ENCODE peak calls at places on chromosomes 6 and 20, in four cellular contexts. G, O, L and F are unnamed samples.

GRCh38 chr6:33882154-33882553 is 78.4 kb upstream of the MLN start:
- DNase-seq in G (no peak), O (no peak), L (no peak), F (no peak)

GRCh38 chr20:51492167-51493092 is 50.1 kb downstream of the NFATC2 start:
- DNase-seq in O (peak; percentile 85), G (no peak), L (peak; percentile 52), F (no peak)

GRCh38 chr20:10427060-10427692 is 6.8 kb downstream of the MKKS start:
- DNase-seq in O (no peak), L (peak; percentile 41), G (peak; percentile 28), F (no peak)

GRCh38 chr6:43081043-43081442 is 4.9 kb downstream of the PTK7 start:
- DNase-seq in O (no peak), L (no peak), G (no peak), F (no peak)

GRCh38 chr6:159720708-159721107 is 6.6 kb upstream of the WTAP start:
- DNase-seq in O (no peak), G (no peak), L (peak; percentile 11), F (no peak)

GRCh38 chr6:94323853-94324252 is 904.5 kb upstream of the EPHA7 start:
- DNase-seq in L (no peak), O (no peak), G (no peak), F (no peak)

GRCh38 chr20:35398660-35399144 is 13.1 kb downstream of the UQCC1 start:
- DNase-seq in G (no peak), L (no peak), O (no peak), F (no peak)

GRCh38 chr6:102950967-102951366 is 1557.5 kb downstream of the GRIK2 start:
- DNase-seq in L (no peak), O (no peak), G (no peak), F (no peak)

GRCh38 chr6:65680232-65680631 is 26.8 kb downstream of the EYS start:
- DNase-seq in G (no peak), O (no peak), L (no peak), F (no peak)

GRCh38 chr6:45432944-45433343 is 55.2 kb upstream of the SUPT3H start:
- DNase-seq in O (no peak), G (no peak), L (no peak), F (no peak)

GRCh38 chr6:128538763-128539162 is 18.4 kb upstream of the PTPRK start:
- DNase-seq in O (no peak), L (no peak), G (no peak), F (no peak)

GRCh38 chr6:111427341-111428116 is 55.5 kb downstream of the REV3L start:
- DNase-seq in L (no peak), O (no peak), G (no peak), F (no peak)

GRCh38 chr6:44775121-44775520 is 387.6 kb downstream of the CDC5L start:
- DNase-seq in L (no peak), O (no peak), G (no peak), F (no peak)

GRCh38 chr6:117346142-117346930 is 79.4 kb downstream of the ROS1 start:
- DNase-seq in O (no peak), G (no peak), L (no peak), F (no peak)

GRCh38 chr6:161583561-161583960 is 309.7 kb upstream of the AGPAT4 start:
- DNase-seq in G (no peak), L (no peak), O (no peak), F (no peak)

GRCh38 chr6:106223300-106223930 is 102.1 kb downstream of the ATG5 start:
- DNase-seq in G (peak; percentile 45), L (peak; percentile 57), O (no peak), F (no peak)

GRCh38 chr20:43571310-43571709 is 12.5 kb downstream of the SGK2 start:
- DNase-seq in L (no peak), G (no peak), O (no peak), F (no peak)

GRCh38 chr6:110190726-110191125 is 10.5 kb downstream of the CDC40 start:
- DNase-seq in G (no peak), L (no peak), O (no peak), F (no peak)

GRCh38 chr6:24105146-24105545 is 20.9 kb upstream of the NRSN1 start:
- DNase-seq in O (no peak), L (no peak), G (no peak), F (no peak)

GRCh38 chr6:125871365-125871764 is 80.6 kb downstream of the NCOA7 start:
- DNase-seq in L (no peak), G (no peak), O (no peak), F (no peak)

GRCh38 chr6:1952726-1953360 is 292.6 kb downstream of the GMDS start:
- DNase-seq in G (no peak), O (no peak), L (no peak), F (no peak)

GRCh38 chr6:134564705-134565104 is 246.8 kb upstream of the SGK1 start:
- DNase-seq in O (no peak), G (peak; percentile 4), L (no peak), F (no peak)

GRCh38 chr6:170445487-170445886 is 107.6 kb downstream of the PSMB1 start:
- DNase-seq in L (no peak), O (peak; percentile 52), G (no peak), F (no peak)

GRCh38 chr6:35876902-35877301 is 44.0 kb downstream of the SRPK1 start:
- DNase-seq in L (no peak), G (no peak), O (no peak), F (no peak)

GRCh38 chr6:134347916-134348805 is 30.2 kb upstream of the SGK1 start:
- DNase-seq in G (no peak), O (no peak), L (no peak), F (no peak)

GRCh38 chr20:53672484-53673129 is 79.0 kb upstream of the ZNF217 start:
- DNase-seq in O (no peak), L (no peak), G (no peak), F (no peak)

GRCh38 chr6:22785036-22785435 is 215.7 kb downstream of the HDGFL1 start:
- DNase-seq in L (peak; percentile 10), O (no peak), G (peak; percentile 45), F (no peak)

GRCh38 chr20:13507646-13508045 is 131.1 kb downstream of the TASP1 start:
- DNase-seq in O (no peak), L (no peak), G (no peak), F (no peak)

GRCh38 chr20:36773548-36774242 is at the start of gene DSN1:
- DNase-seq in L (peak; percentile 99), O (peak; percentile 100), G (peak; percentile 99), F (peak; percentile 92)

GRCh38 chr20:64119681-64120341 is 12.4 kb upstream of the NPBWR2 start:
- DNase-seq in L (no peak), O (peak; percentile 63), G (no peak), F (no peak)

GRCh38 chr6:3960754-3961361 is 111.7 kb downstream of the FAM50B start:
- DNase-seq in L (no peak), G (no peak), O (no peak), F (no peak)

GRCh38 chr6:12420626-12421025 is 130.5 kb downstream of the EDN1 start:
- DNase-seq in O (no peak), L (no peak), G (no peak), F (no peak)

GRCh38 chr6:158322724-158323560 is 10.7 kb downstream of the TULP4 start:
- DNase-seq in G (no peak), O (no peak), L (no peak), F (no peak)

GRCh38 chr6:138844203-138844602 is 48.3 kb downstream of the ECT2L start:
- DNase-seq in O (no peak), G (no peak), L (no peak), F (no peak)

GRCh38 chr20:63381781-63382431 is 20.8 kb upstream of the CHRNA4 start:
- DNase-seq in L (peak; percentile 71), O (no peak), G (peak; percentile 76), F (no peak)

GRCh38 chr6:84872996-84873395 is 108.6 kb upstream of the TBX18 start:
- DNase-seq in O (no peak), L (no peak), G (no peak), F (no peak)

GRCh38 chr20:50712771-50713676 is 18.4 kb upstream of the PARD6B start:
- DNase-seq in O (peak; percentile 23), L (no peak), G (no peak), F (no peak)

GRCh38 chr6:129592516-129593232 is 117.3 kb downstream of the ARHGAP18 start:
- DNase-seq in G (no peak), L (no peak), O (no peak), F (no peak)

DNA sequence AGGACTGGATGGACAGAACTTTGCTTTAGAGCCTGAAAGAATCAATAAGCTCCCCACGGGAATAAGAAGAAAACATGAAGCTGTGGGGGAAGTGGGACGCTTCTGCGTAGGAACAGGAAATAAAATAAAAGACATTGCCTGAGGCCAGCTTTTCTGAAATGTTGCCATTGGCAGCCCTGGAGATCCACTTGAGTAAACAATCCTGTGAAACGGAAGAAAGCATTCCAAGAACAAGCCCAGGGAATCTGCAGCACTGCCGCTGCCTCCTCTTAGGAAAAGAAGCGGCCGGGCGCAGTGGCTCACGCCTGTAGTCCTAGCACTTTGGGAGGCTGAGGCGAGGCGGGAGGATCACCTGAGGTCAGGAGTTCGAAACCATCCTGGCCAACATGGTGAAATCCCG is 182.3 kb upstream of the RALGAPA2 start:
- DNase-seq in O (no peak), G (no peak), L (no peak), F (no peak)
- TF ChIP-seq CTCF in O (no peak), G (no peak), L (no peak), F (no peak)

GRCh38 chr6:13711384-13711725 is 280 bp downstream of the RANBP9 start:
- DNase-seq in L (no peak), G (no peak), O (no peak), F (no peak)
- TF ChIP-seq CTCF in L (no peak), G (peak; percentile 19), O (peak; percentile 6), F (no peak)

DNA sequence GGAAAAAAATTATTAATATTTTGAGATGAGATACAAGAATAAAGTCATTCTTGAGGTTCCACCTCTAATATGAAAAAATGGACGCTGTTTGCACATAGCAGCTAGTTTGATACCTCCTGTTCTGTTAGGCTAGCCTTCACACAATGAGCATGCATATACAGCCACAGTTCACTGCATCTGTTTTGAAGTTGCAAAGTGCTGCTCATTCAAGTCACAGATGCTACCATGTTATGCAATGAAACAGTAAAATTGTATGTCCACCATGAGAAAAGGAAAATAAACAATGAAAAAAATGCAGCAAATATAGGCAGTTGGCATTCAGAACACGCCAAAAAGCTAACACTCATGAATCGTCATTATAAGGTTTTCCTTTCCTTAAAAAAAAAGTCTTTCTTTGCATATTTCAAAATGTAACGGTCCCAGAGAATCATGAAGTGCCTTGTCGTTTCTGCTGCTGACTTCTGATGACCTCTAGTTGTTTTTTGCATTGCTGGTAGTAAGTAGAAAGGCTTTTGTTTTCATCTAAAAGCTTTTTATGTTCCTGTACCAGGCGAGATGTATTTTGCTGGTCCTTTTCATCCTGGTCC is 70.7 kb downstream of the MAP3K7 start:
- DNase-seq in O (no peak), L (no peak), G (no peak), F (no peak)
- TF ChIP-seq CTCF in O (no peak), L (no peak), G (no peak), F (no peak)

GRCh38 chr20:3781153-3781910 is at the start of gene SPEF1:
- DNase-seq in L (peak; percentile 73), O (no peak), G (peak; percentile 67), F (peak; percentile 65)
- TF ChIP-seq CTCF in L (no peak), O (peak; percentile 44), G (peak; percentile 52), F (peak; percentile 41)